ENCODE peak calls at places on chromosomes 3 and 15, in eight cellular contexts. U, N, B, X, F, Z, Y and T are unnamed samples.

GRCh38 chr15:45326776-45327175 is 51.6 kb downstream of the GATM start:
- DNase-seq in Z (no peak), F (no peak), U (no peak), Y (no peak), N (no peak), X (no peak), B (no peak), T (no peak)

GRCh38 chr15:57732526-57733331 is 26.2 kb downstream of the POLR2M start:
- DNase-seq in U (peak), F (peak), B (peak), X (peak), Y (peak), Z (peak), N (peak), T (peak)

GRCh38 chr3:9071982-9072666 is 108.9 kb upstream of the RAD18 start:
- DNase-seq in Y (no peak), Z (no peak), F (no peak), U (no peak), B (no peak), N (no peak), X (no peak), T (no peak)

GRCh38 chr3:7190094-7190493 is 329.2 kb downstream of the GRM7 start:
- DNase-seq in U (no peak), Y (no peak), X (no peak), F (no peak), N (no peak), Z (no peak), B (no peak), T (no peak)

GRCh38 chr3:45816544-45816943 is 20.2 kb upstream of the SLC6A20 start:
- DNase-seq in U (no peak), Y (peak), Z (peak), X (no peak), B (no peak), F (no peak), N (peak), T (no peak)

GRCh38 chr3:128500556-128500955 is 7.6 kb upstream of the GATA2 start:
- DNase-seq in F (no peak), U (no peak), B (no peak), N (no peak), Z (no peak), X (no peak), Y (no peak), T (no peak)

GRCh38 chr3:107130089-107130700 is 247.0 kb upstream of the CCDC54 start:
- DNase-seq in X (no peak), Y (no peak), N (no peak), B (no peak), Z (no peak), U (no peak), F (no peak), T (no peak)

GRCh38 chr15:60004019-60004845 is at the start of gene FOXB1:
- DNase-seq in B (peak), U (no peak), Z (no peak), F (peak), Y (no peak), X (peak), N (no peak), T (no peak)

GRCh38 chr15:70426065-70426821 is 328.5 kb upstream of the TLE3 start:
- DNase-seq in N (no peak), Z (peak), Y (peak), F (no peak), B (no peak), X (no peak), U (no peak), T (no peak)

GRCh38 chr3:79085166-79085565 is 682.6 kb downstream of the ROBO1 start:
- DNase-seq in U (no peak), Z (peak), B (no peak), Y (no peak), F (no peak), X (no peak), N (no peak), T (no peak)

GRCh38 chr3:47379488-47379899 is 1.3 kb upstream of the PTPN23 start:
- DNase-seq in N (peak), F (no peak), X (no peak), Y (no peak), Z (no peak), U (peak), B (no peak), T (no peak)

GRCh38 chr3:47380601-47381316 is at the start of gene PTPN23:
- DNase-seq in U (peak), Y (peak), F (peak), N (peak), Z (peak), X (peak), B (peak), T (peak)

GRCh38 chr3:47378869-47379268 is 2.0 kb upstream of the PTPN23 start:
- DNase-seq in N (no peak), F (no peak), X (no peak), B (no peak), Y (no peak), Z (no peak), U (no peak), T (no peak)

GRCh38 chr3:47381317-47382157 is 716 bp downstream of the PTPN23 start:
- DNase-seq in X (peak), U (peak), B (peak), Y (peak), Z (peak), N (peak), F (peak), T (peak)

DNA sequence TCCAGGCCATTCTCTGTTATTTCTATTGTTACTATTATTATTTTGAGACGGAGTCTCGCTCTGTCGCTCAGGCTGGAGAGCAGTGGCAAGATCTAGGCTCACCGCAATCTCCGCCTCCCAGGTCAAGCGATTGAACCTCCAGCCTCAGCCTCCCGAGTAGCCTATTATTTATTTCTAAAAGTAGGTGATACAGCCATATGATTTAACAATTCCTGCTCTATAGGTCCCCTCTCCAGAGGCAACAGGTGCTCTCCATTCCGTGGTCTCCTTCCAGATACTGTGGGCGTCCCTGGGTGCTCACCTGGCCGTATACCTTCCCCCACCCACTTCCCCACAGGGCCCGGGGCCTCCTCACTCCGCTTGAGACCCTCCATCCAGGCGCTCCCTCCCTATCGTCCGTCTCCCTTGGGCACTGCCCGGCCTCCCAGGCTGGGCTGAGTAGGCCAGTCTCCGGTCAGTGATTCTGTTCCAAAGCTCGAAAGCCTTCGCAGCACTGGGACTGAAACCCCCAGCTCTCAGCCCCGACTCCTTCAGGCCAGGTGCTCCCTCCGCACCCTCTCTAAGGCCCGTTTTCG is 708 bp upstream of the PTPN23 start:
- DNase-seq in N (peak), B (no peak), X (no peak), Y (no peak), Z (no peak), U (no peak), F (no peak), T (no peak)
- TF ChIP-seq CTCF in N (no peak), B (no peak), X (peak), Y (no peak), Z (no peak), U (no peak), F (no peak), T (no peak)

GRCh38 chr3:144585953-144586352 is 614.3 kb downstream of the DIPK2A start:
- DNase-seq in F (no peak), N (no peak), X (no peak), U (no peak), B (no peak), Z (no peak), Y (no peak), T (no peak)

GRCh38 chr3:144585408-144585807 is 613.8 kb downstream of the DIPK2A start:
- DNase-seq in Y (no peak), U (no peak), N (no peak), F (no peak), Z (no peak), X (no peak), B (no peak), T (no peak)

GRCh38 chr3:144586382-144586781 is 614.8 kb downstream of the DIPK2A start:
- DNase-seq in B (no peak), N (no peak), Z (peak), Y (no peak), U (no peak), X (no peak), F (no peak), T (no peak)

DNA sequence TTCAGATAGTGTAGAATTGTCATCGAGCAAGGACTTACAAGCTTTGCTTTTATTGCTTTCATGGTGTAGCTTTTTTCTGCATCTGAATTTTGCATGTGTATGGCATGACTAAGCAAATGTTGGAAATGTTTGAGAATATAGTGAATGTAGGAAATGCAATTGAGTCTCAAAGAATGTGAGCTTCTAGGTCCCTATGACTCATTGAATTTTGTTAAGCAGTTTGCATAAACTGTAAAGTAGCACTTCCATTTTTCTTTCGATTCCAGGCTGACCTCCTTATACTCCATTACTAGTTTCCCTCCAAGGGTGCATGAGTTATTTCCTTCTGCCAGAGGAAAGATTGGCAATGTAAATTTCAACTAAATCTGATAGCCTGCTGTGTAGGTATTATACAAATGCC is 619.2 kb downstream of the DIPK2A start:
- DNase-seq in B (peak), Y (peak), X (no peak), N (no peak), U (no peak), F (no peak), Z (peak), T (no peak)
- H3K27ac ChIP-seq in B (peak), Y (no peak), X (no peak), N (no peak), U (no peak), F (no peak), Z (peak), T (no peak)

GRCh38 chr3:37989821-37990480 is 635 bp upstream of the VILL start:
- DNase-seq in N (no peak), Y (no peak), X (no peak), F (no peak), U (peak), Z (no peak), B (no peak), T (no peak)

GRCh38 chr3:37988931-37989525 is 1.6 kb upstream of the VILL start:
- DNase-seq in Y (no peak), X (peak), U (peak), Z (no peak), B (no peak), F (no peak), N (peak), T (peak)

GRCh38 chr3:37991109-37991508 is 523 bp downstream of the VILL start:
- DNase-seq in B (peak), F (no peak), Y (no peak), U (peak), Z (no peak), X (no peak), N (no peak), T (peak)

GRCh38 chr3:37991823-37992222 is 1.2 kb downstream of the VILL start:
- DNase-seq in Z (no peak), N (peak), F (no peak), X (no peak), B (no peak), U (peak), Y (no peak), T (no peak)

GRCh38 chr3:37990527-37990926 is at the start of gene VILL:
- DNase-seq in B (no peak), X (peak), F (no peak), N (peak), Y (no peak), Z (no peak), U (peak), T (peak)
- TF ChIP-seq CTCF in B (no peak), X (no peak), F (no peak), N (no peak), Y (no peak), Z (no peak), U (no peak), T (no peak)

DNA sequence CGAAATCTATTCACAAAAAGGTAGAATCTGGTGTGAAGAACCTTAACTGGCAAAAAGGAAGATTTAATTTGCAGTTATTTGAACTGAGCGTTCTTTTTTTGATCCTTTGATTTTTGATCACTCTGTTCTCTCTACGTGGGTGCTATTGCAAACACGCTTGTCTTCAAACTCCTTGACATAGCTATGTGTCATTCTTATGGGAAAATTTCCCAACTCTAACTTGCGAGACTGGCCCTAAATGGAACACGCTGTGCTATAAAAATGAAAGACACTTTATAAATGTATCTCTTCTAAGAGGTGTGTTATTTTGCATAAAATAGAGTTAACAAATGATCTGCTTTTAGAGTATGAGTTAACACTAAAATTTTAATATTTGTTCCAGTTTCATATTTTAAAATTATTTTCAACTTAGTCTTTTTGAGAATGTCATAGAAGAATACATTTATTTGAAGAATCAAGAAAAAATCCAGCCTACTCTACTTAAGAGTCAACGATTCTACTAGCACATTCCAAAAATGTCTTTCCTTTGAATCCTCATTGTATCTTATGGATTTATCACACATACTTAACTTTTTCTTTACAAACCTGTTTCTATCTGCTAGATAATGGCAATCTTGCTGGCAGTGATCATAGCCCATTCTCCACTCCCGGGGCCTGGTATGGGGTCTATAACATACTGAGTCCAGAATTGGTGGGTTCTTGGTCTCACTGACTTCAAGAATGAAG is 610.0 kb upstream of the TBL1XR1 start:
- DNase-seq in X (no peak), N (no peak), Z (peak), B (no peak), U (no peak), F (no peak), Y (no peak), T (no peak)
- H3K27ac ChIP-seq in X (no peak), N (no peak), Z (no peak), B (no peak), U (no peak), F (no peak), Y (no peak), T (no peak)

GRCh38 chr3:72887723-72888545 is at the start of gene GXYLT2:
- DNase-seq in Y (no peak), N (peak), B (peak), F (peak), U (peak), X (peak), Z (peak), T (peak)
- TF ChIP-seq CTCF in Y (peak), N (no peak), B (no peak), F (no peak), U (peak), X (no peak), Z (no peak), T (no peak)

GRCh38 chr3:13305623-13306022 is 114.5 kb downstream of the NUP210 start:
- DNase-seq in X (no peak), B (no peak), N (no peak), U (no peak), Z (no peak), F (no peak), Y (no peak), T (no peak)
- H3K27ac ChIP-seq in X (no peak), B (no peak), N (no peak), U (no peak), Z (no peak), F (no peak), Y (no peak), T (no peak)

GRCh38 chr3:98801042-98801747 is 38.1 kb downstream of the ST3GAL6 start:
- DNase-seq in Z (no peak), X (peak), B (peak), U (no peak), N (no peak), Y (no peak), F (no peak), T (no peak)
- TF ChIP-seq CTCF in Z (peak), X (peak), B (peak), U (no peak), N (no peak), Y (no peak), F (no peak), T (no peak)

GRCh38 chr15:96262497-96263268 is 67.8 kb upstream of the NR2F2 start:
- DNase-seq in X (no peak), N (no peak), F (no peak), U (no peak), B (no peak), Z (no peak), Y (no peak), T (no peak)
- H3K27ac ChIP-seq in X (no peak), N (no peak), F (no peak), U (no peak), B (no peak), Z (no peak), Y (no peak), T (no peak)

DNA sequence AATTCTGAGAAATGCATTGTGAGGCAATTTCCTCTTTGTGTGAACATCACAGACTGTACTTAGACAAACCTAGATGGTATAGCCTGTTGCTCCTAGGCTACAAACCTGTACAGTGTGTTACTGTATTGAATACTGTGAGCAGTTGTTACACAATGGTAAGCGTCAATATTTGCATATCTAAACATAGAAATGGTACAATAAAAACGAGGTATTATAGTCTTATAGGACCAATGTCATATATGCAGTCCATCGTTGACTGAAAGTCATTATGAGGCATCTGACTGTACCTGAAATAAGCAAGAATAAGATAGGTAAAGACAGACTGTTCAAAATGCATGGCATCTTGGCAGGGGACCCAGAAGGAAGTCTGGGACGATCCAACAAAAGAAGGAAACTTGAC is 9.4 kb upstream of the SPRED1 start:
- DNase-seq in B (no peak), Z (no peak), F (no peak), X (no peak), U (no peak), N (no peak), Y (no peak), T (no peak)
- TF ChIP-seq CTCF in B (no peak), Z (no peak), F (no peak), X (no peak), U (no peak), N (no peak), Y (no peak), T (no peak)